ENCODE peak calls at places on chromosomes 2 and 18, in eight cellular contexts. K is HCT116; J is psoas muscle; Y is hepatocyte; I is CD8-positive, alpha-beta T cell; O is PC-3; G is mucosa of descending colon; U is heart left ventricle. M is an unnamed sample.

GRCh38 chr2:241014764-241015163 is 16.3 kb downstream of the SNED1 start:
- DNase-seq in U (no peak), I (no peak), G (no peak), K (no peak), Y (no peak), O (no peak), J (peak; percentile 36), M (no peak)

GRCh38 chr2:182379235-182379634 is 47.6 kb downstream of the PDE1A start:
- DNase-seq in O (no peak), I (no peak), Y (peak; percentile 18), G (no peak), J (no peak), K (no peak), U (no peak), M (no peak)

GRCh38 chr2:143878131-143878530 is 641.8 kb downstream of the ZEB2 start:
- DNase-seq in Y (no peak), U (no peak), K (no peak), I (no peak), O (no peak), G (no peak), J (no peak), M (no peak)

GRCh38 chr2:224165901-224166319 is 126.8 kb upstream of the SERPINE2 start:
- DNase-seq in U (no peak), G (no peak), I (no peak), O (peak; percentile 33), K (no peak), Y (no peak), J (no peak), M (no peak)

GRCh38 chr2:164504253-164504652 is 117.0 kb downstream of the GRB14 start:
- DNase-seq in K (no peak), J (no peak), O (peak; percentile 62), Y (peak; percentile 15), G (no peak), I (no peak), U (no peak), M (no peak)

GRCh38 chr2:103734911-103735310 is 973.1 kb downstream of the TMEM182 start:
- DNase-seq in O (no peak), Y (no peak), U (no peak), I (no peak), K (no peak), J (no peak), G (no peak), M (no peak)

GRCh38 chr2:191759650-191760049 is 81.7 kb downstream of the NABP1 start:
- DNase-seq in O (no peak), I (no peak), K (no peak), U (no peak), Y (no peak), G (no peak), J (no peak), M (no peak)

GRCh38 chr18:38539373-38539772 is 973.8 kb upstream of the CELF4 start:
- DNase-seq in Y (no peak), G (no peak), J (no peak), K (no peak), U (no peak), O (no peak), I (no peak), M (no peak)

GRCh38 chr2:25276569-25277465 is 64.9 kb downstream of the DNMT3A start:
- DNase-seq in K (no peak), J (peak; percentile 84), I (peak; percentile 64), G (peak; percentile 77), O (no peak), Y (peak; percentile 55), U (peak; percentile 67), M (no peak)

GRCh38 chr2:18104583-18105224 is 226.2 kb downstream of the KCNS3 start:
- DNase-seq in J (no peak), G (no peak), U (no peak), K (no peak), Y (no peak), O (no peak), I (no peak), M (no peak)

GRCh38 chr2:31239842-31240198 is 5.9 kb downstream of the EHD3 start:
- DNase-seq in Y (no peak), K (no peak), O (no peak), I (no peak), G (no peak), J (peak; percentile 89), U (peak; percentile 89), M (no peak)

GRCh38 chr2:158760887-158761286 is 34.2 kb upstream of the DAPL1 start:
- DNase-seq in J (no peak), U (peak; percentile 32), K (no peak), O (no peak), I (no peak), G (no peak), Y (no peak), M (no peak)

GRCh38 chr2:36618381-36618780 is 20.4 kb upstream of the FEZ2 start:
- DNase-seq in O (peak; percentile 79), G (no peak), U (no peak), J (no peak), K (peak; percentile 81), I (no peak), Y (peak; percentile 69), M (peak; percentile 38)

GRCh38 chr18:13379062-13379800 is 160.7 kb downstream of the LDLRAD4 start:
- DNase-seq in I (no peak), Y (no peak), U (peak; percentile 45), O (no peak), K (no peak), J (no peak), G (no peak), M (no peak)

GRCh38 chr18:13379930-13380665 is 161.5 kb downstream of the LDLRAD4 start:
- DNase-seq in J (no peak), K (no peak), G (no peak), U (no peak), Y (no peak), O (no peak), I (no peak), M (no peak)

GRCh38 chr18:13381331-13381730 is 162.8 kb downstream of the LDLRAD4 start:
- DNase-seq in I (no peak), G (no peak), K (no peak), J (no peak), O (no peak), Y (no peak), U (no peak), M (no peak)

GRCh38 chr18:13381907-13382682 is 163.5 kb downstream of the LDLRAD4 start:
- DNase-seq in O (no peak), I (no peak), J (peak; percentile 79), Y (no peak), G (peak; percentile 77), U (peak; percentile 78), K (no peak), M (no peak)

DNA sequence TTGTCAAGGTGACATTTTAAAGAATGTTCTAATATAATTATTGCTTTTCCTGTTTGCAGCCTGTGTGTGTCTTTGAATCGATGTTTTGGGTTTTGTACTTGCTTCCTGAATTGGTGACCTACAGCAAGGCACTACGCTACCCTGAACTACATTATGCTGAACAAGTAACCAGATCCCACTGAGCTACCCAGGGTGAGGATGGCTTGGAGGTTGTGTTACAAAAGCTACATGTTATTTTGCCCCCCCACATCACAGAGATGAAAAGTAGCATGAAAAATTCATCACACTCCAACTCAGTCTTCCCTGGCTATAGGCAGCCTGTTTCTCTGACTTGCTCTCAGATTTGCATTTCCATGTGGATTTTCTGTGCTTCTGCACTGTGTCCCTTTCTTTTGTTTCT is 162.1 kb downstream of the LDLRAD4 start:
- DNase-seq in K (no peak), J (no peak), I (no peak), U (no peak), O (no peak), Y (no peak), G (no peak), M (no peak)
- H3K4me1 ChIP-seq in K (peaks cover 4% of the 10 kb centered on the region), J (peaks cover 56% of the 10 kb centered on the region), I (peaks cover 70% of the 10 kb centered on the region), U (peaks cover 73% of the 10 kb centered on the region), O (peaks cover under 1% of the 10 kb centered on the region), Y (no peaks in the 10 kb centered on the region), G (peaks cover 10% of the 10 kb centered on the region), M (no peaks in the 10 kb centered on the region)

DNA sequence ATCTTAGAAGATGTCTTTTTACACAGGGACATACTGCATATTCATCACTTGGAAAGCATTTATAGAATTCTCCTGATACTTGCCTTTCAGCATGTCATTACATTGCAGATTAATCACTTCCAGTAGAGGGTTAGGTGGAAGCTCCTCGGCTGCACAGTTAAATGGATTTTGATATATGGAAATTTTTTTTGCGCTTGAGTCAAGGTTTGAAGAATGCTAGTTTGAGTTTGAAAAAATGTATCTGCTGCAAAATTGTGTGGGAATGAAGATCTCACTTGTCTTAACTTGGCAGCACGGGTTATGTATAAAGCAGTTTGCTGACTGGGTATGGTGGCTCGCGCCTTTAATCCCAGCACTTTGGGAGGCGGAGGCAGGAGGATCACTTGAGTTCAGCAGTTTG is 13.7 kb downstream of the PPP1CB start:
- DNase-seq in O (no peak), K (no peak), J (no peak), U (no peak), Y (no peak), G (no peak), I (no peak), M (no peak)
- H3K4me1 ChIP-seq in O (no peaks in the 10 kb centered on the region), K (no peaks in the 10 kb centered on the region), J (peaks cover 74% of the 10 kb centered on the region), U (peaks cover 87% of the 10 kb centered on the region), Y (peaks cover 6% of the 10 kb centered on the region), G (peaks cover 27% of the 10 kb centered on the region), I (peaks cover 57% of the 10 kb centered on the region), M (no peaks in the 10 kb centered on the region)

GRCh38 chr2:203743441-203743932 is 37.0 kb downstream of the CD28 start:
- DNase-seq in J (peak; percentile 74), I (no peak), G (no peak), K (no peak), Y (no peak), U (no peak), O (no peak), M (no peak)

GRCh38 chr2:203740741-203741363 is 34.4 kb downstream of the CD28 start:
- DNase-seq in Y (no peak), U (no peak), J (no peak), I (no peak), O (no peak), G (no peak), K (no peak), M (no peak)

GRCh38 chr2:203741566-203741965 is 35.1 kb downstream of the CD28 start:
- DNase-seq in O (no peak), I (no peak), Y (no peak), U (no peak), J (no peak), K (no peak), G (no peak), M (no peak)

GRCh38 chr2:203745267-203745666 is 38.8 kb downstream of the CD28 start:
- DNase-seq in Y (no peak), I (no peak), O (no peak), J (no peak), K (no peak), G (no peak), U (no peak), M (no peak)

DNA sequence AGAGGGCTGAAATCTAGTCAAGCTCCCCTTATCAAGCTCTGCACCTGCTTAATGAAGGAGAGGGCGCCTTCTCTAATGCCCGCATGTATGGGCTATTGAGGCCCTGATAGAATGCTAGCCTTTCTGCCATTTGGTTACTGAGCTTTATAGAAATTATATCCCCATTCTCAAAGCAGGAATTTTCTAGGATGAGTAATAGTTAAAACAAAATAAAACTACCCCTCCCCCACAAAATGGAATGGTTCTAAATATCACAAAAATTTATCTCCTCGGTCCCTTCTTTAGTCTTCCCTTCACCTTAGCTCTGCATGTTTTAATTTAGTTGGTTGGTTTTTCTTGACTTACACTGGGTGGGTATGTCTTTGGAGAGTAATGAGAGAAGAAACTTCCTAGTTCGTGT is 37.7 kb downstream of the CD28 start:
- DNase-seq in U (no peak), I (no peak), J (no peak), O (peak; percentile 53), Y (no peak), K (no peak), G (no peak), M (no peak)
- H3K4me1 ChIP-seq in U (no peaks in the 10 kb centered on the region), I (peaks cover 56% of the 10 kb centered on the region), J (peaks cover 13% of the 10 kb centered on the region), O (peaks cover 13% of the 10 kb centered on the region), Y (no peaks in the 10 kb centered on the region), K (no peaks in the 10 kb centered on the region), G (no peaks in the 10 kb centered on the region), M (peaks cover 12% of the 10 kb centered on the region)

GRCh38 chr2:238821391-238821790 is 26.5 kb upstream of the TWIST2 start:
- DNase-seq in O (no peak), G (no peak), K (no peak), Y (no peak), U (no peak), I (no peak), J (no peak), M (no peak)
- H3K4me1 ChIP-seq in O (no peaks in the 10 kb centered on the region), G (no peaks in the 10 kb centered on the region), K (no peaks in the 10 kb centered on the region), Y (no peaks in the 10 kb centered on the region), U (no peaks in the 10 kb centered on the region), I (no peaks in the 10 kb centered on the region), J (no peaks in the 10 kb centered on the region), M (no peaks in the 10 kb centered on the region)